ENCODE peak calls at places on chromosomes 1 and 21, in eight cellular contexts. One of them, this sample, is unnamed.

GRCh38 chr1:234111458-234112142 is 207.1 kb downstream of the SLC35F3 start:
- DNase-seq in AML-193: no peak
- DNase-seq in body of pancreas: peak
- DNase-seq in NCI-H774: peak
- DNase-seq in dermis microvascular lymphatic vessel endothelial cell: no peak
- DNase-seq in kidney epithelial cell: no peak
- DNase-seq in HTR-8/SVneo: peak
- DNase-seq in EL: peak
- DNase-seq in this sample: no peak

GRCh38 chr1:13965770-13966398 is 265.9 kb downstream of the PRDM2 start:
- DNase-seq in AML-193: peak
- DNase-seq in body of pancreas: peak
- DNase-seq in NCI-H774: peak
- DNase-seq in dermis microvascular lymphatic vessel endothelial cell: no peak
- DNase-seq in kidney epithelial cell: no peak
- DNase-seq in HTR-8/SVneo: peak
- DNase-seq in EL: peak
- DNase-seq in this sample: peak

GRCh38 chr1:106831511-106831910 is 225.0 kb upstream of the PRMT6 start:
- DNase-seq in AML-193: no peak
- DNase-seq in body of pancreas: no peak
- DNase-seq in NCI-H774: no peak
- DNase-seq in dermis microvascular lymphatic vessel endothelial cell: no peak
- DNase-seq in kidney epithelial cell: no peak
- DNase-seq in HTR-8/SVneo: no peak
- DNase-seq in EL: peak
- DNase-seq in this sample: no peak

GRCh38 chr1:94873520-94874351 is 53.2 kb downstream of the CNN3 start:
- DNase-seq in AML-193: no peak
- DNase-seq in body of pancreas: no peak
- DNase-seq in NCI-H774: peak
- DNase-seq in dermis microvascular lymphatic vessel endothelial cell: no peak
- DNase-seq in kidney epithelial cell: no peak
- DNase-seq in HTR-8/SVneo: no peak
- DNase-seq in EL: no peak
- DNase-seq in this sample: no peak

GRCh38 chr1:198794498-198794897 is 155.7 kb downstream of the PTPRC start:
- DNase-seq in AML-193: no peak
- DNase-seq in body of pancreas: no peak
- DNase-seq in NCI-H774: no peak
- DNase-seq in dermis microvascular lymphatic vessel endothelial cell: no peak
- DNase-seq in kidney epithelial cell: no peak
- DNase-seq in HTR-8/SVneo: peak
- DNase-seq in EL: peak
- DNase-seq in this sample: no peak

GRCh38 chr21:25625036-25625435 is 14.0 kb upstream of the JAM2 start:
- DNase-seq in AML-193: no peak
- DNase-seq in body of pancreas: no peak
- DNase-seq in NCI-H774: no peak
- DNase-seq in dermis microvascular lymphatic vessel endothelial cell: no peak
- DNase-seq in kidney epithelial cell: no peak
- DNase-seq in HTR-8/SVneo: no peak
- DNase-seq in EL: no peak
- DNase-seq in this sample: no peak

GRCh38 chr1:15598436-15598835 is 13.6 kb upstream of the AGMAT start:
- DNase-seq in AML-193: no peak
- DNase-seq in body of pancreas: no peak
- DNase-seq in NCI-H774: no peak
- DNase-seq in dermis microvascular lymphatic vessel endothelial cell: no peak
- DNase-seq in kidney epithelial cell: no peak
- DNase-seq in HTR-8/SVneo: no peak
- DNase-seq in EL: no peak
- DNase-seq in this sample: no peak

GRCh38 chr1:54650417-54650816 is 8.8 kb downstream of the MROH7 start:
- DNase-seq in AML-193: no peak
- DNase-seq in body of pancreas: no peak
- DNase-seq in NCI-H774: no peak
- DNase-seq in dermis microvascular lymphatic vessel endothelial cell: no peak
- DNase-seq in kidney epithelial cell: no peak
- DNase-seq in HTR-8/SVneo: no peak
- DNase-seq in EL: no peak
- DNase-seq in this sample: no peak

GRCh38 chr1:41578712-41579335 is 94.3 kb upstream of the EDN2 start:
- DNase-seq in AML-193: no peak
- DNase-seq in body of pancreas: no peak
- DNase-seq in NCI-H774: no peak
- DNase-seq in dermis microvascular lymphatic vessel endothelial cell: no peak
- DNase-seq in kidney epithelial cell: no peak
- DNase-seq in HTR-8/SVneo: peak
- DNase-seq in EL: peak
- DNase-seq in this sample: peak

GRCh38 chr1:2381741-2382620 is 9.4 kb downstream of the MORN1 start:
- DNase-seq in AML-193: peak
- DNase-seq in body of pancreas: peak
- DNase-seq in NCI-H774: no peak
- DNase-seq in dermis microvascular lymphatic vessel endothelial cell: peak
- DNase-seq in kidney epithelial cell: no peak
- DNase-seq in HTR-8/SVneo: peak
- DNase-seq in EL: peak
- DNase-seq in this sample: peak

GRCh38 chr1:36583080-36583479 is 100.4 kb upstream of the CSF3R start:
- DNase-seq in AML-193: no peak
- DNase-seq in body of pancreas: no peak
- DNase-seq in NCI-H774: no peak
- DNase-seq in dermis microvascular lymphatic vessel endothelial cell: no peak
- DNase-seq in kidney epithelial cell: no peak
- DNase-seq in HTR-8/SVneo: no peak
- DNase-seq in EL: no peak
- DNase-seq in this sample: no peak

GRCh38 chr1:211830330-211831142 is at the start of gene LPGAT1:
- DNase-seq in AML-193: peak
- DNase-seq in body of pancreas: peak
- DNase-seq in NCI-H774: peak
- DNase-seq in dermis microvascular lymphatic vessel endothelial cell: peak
- DNase-seq in kidney epithelial cell: no peak
- DNase-seq in HTR-8/SVneo: peak
- DNase-seq in EL: peak
- DNase-seq in this sample: no peak

GRCh38 chr1:61049850-61050540 is 32.4 kb upstream of the NFIA start:
- DNase-seq in AML-193: peak
- DNase-seq in body of pancreas: peak
- DNase-seq in NCI-H774: peak
- DNase-seq in dermis microvascular lymphatic vessel endothelial cell: peak
- DNase-seq in kidney epithelial cell: peak
- DNase-seq in HTR-8/SVneo: peak
- DNase-seq in EL: peak
- DNase-seq in this sample: peak

GRCh38 chr1:145887631-145888030 is 2.0 kb upstream of the ANKRD35 start:
- DNase-seq in AML-193: no peak
- DNase-seq in body of pancreas: no peak
- DNase-seq in NCI-H774: no peak
- DNase-seq in dermis microvascular lymphatic vessel endothelial cell: no peak
- DNase-seq in kidney epithelial cell: peak
- DNase-seq in HTR-8/SVneo: no peak
- DNase-seq in EL: no peak
- DNase-seq in this sample: no peak

GRCh38 chr1:89088597-89088996 is 23.6 kb upstream of the GBP1 start:
- DNase-seq in AML-193: no peak
- DNase-seq in body of pancreas: no peak
- DNase-seq in NCI-H774: no peak
- DNase-seq in dermis microvascular lymphatic vessel endothelial cell: no peak
- DNase-seq in kidney epithelial cell: no peak
- DNase-seq in HTR-8/SVneo: no peak
- DNase-seq in EL: no peak
- DNase-seq in this sample: no peak

GRCh38 chr1:119935373-119935772 is 39.1 kb upstream of the ADAM30 start:
- DNase-seq in AML-193: no peak
- DNase-seq in body of pancreas: peak
- DNase-seq in NCI-H774: no peak
- DNase-seq in dermis microvascular lymphatic vessel endothelial cell: no peak
- DNase-seq in kidney epithelial cell: no peak
- DNase-seq in HTR-8/SVneo: no peak
- DNase-seq in EL: no peak
- DNase-seq in this sample: no peak

GRCh38 chr21:18987515-18988026 is 584.0 kb upstream of the TMPRSS15 start:
- DNase-seq in AML-193: no peak
- DNase-seq in body of pancreas: no peak
- DNase-seq in NCI-H774: no peak
- DNase-seq in dermis microvascular lymphatic vessel endothelial cell: no peak
- DNase-seq in kidney epithelial cell: no peak
- DNase-seq in HTR-8/SVneo: no peak
- DNase-seq in EL: no peak
- DNase-seq in this sample: no peak

GRCh38 chr1:25905680-25906643 is at the start of gene STMN1:
- DNase-seq in AML-193: peak
- DNase-seq in body of pancreas: peak
- DNase-seq in NCI-H774: peak
- DNase-seq in dermis microvascular lymphatic vessel endothelial cell: peak
- DNase-seq in kidney epithelial cell: peak
- DNase-seq in HTR-8/SVneo: peak
- DNase-seq in EL: peak
- DNase-seq in this sample: peak

GRCh38 chr1:211900411-211900810 is 69.8 kb upstream of the LPGAT1 start:
- DNase-seq in AML-193: no peak
- DNase-seq in body of pancreas: no peak
- DNase-seq in NCI-H774: no peak
- DNase-seq in dermis microvascular lymphatic vessel endothelial cell: no peak
- DNase-seq in kidney epithelial cell: no peak
- DNase-seq in HTR-8/SVneo: no peak
- DNase-seq in EL: no peak
- DNase-seq in this sample: no peak

GRCh38 chr1:236854602-236854978 is 59.5 kb downstream of the MTR start:
- DNase-seq in AML-193: no peak
- DNase-seq in body of pancreas: no peak
- DNase-seq in NCI-H774: no peak
- DNase-seq in dermis microvascular lymphatic vessel endothelial cell: no peak
- DNase-seq in kidney epithelial cell: no peak
- DNase-seq in HTR-8/SVneo: peak
- DNase-seq in EL: peak
- DNase-seq in this sample: no peak

GRCh38 chr1:84997667-84998600 is 1.0 kb upstream of the MCOLN2 start:
- DNase-seq in AML-193: no peak
- DNase-seq in body of pancreas: no peak
- DNase-seq in NCI-H774: no peak
- DNase-seq in dermis microvascular lymphatic vessel endothelial cell: no peak
- DNase-seq in kidney epithelial cell: no peak
- DNase-seq in HTR-8/SVneo: peak
- DNase-seq in EL: peak
- DNase-seq in this sample: peak

GRCh38 chr1:208043690-208044089 is 132.8 kb upstream of the CD34 start:
- DNase-seq in AML-193: no peak
- DNase-seq in body of pancreas: peak
- DNase-seq in NCI-H774: no peak
- DNase-seq in dermis microvascular lymphatic vessel endothelial cell: no peak
- DNase-seq in kidney epithelial cell: no peak
- DNase-seq in HTR-8/SVneo: no peak
- DNase-seq in EL: no peak
- DNase-seq in this sample: no peak

GRCh38 chr21:32539378-32539777 is 45.9 kb downstream of the TCP10L start:
- DNase-seq in AML-193: no peak
- DNase-seq in body of pancreas: no peak
- DNase-seq in NCI-H774: no peak
- DNase-seq in dermis microvascular lymphatic vessel endothelial cell: no peak
- DNase-seq in kidney epithelial cell: no peak
- DNase-seq in HTR-8/SVneo: no peak
- DNase-seq in EL: no peak
- DNase-seq in this sample: no peak

GRCh38 chr1:228887956-228888355 is 152.7 kb downstream of the RHOU start:
- DNase-seq in AML-193: no peak
- DNase-seq in body of pancreas: no peak
- DNase-seq in NCI-H774: no peak
- DNase-seq in dermis microvascular lymphatic vessel endothelial cell: no peak
- DNase-seq in kidney epithelial cell: no peak
- DNase-seq in HTR-8/SVneo: no peak
- DNase-seq in EL: no peak
- DNase-seq in this sample: no peak

GRCh38 chr21:28871388-28872015 is 121.2 kb downstream of the LTN1 start:
- DNase-seq in AML-193: no peak
- DNase-seq in body of pancreas: no peak
- DNase-seq in NCI-H774: no peak
- DNase-seq in dermis microvascular lymphatic vessel endothelial cell: no peak
- DNase-seq in kidney epithelial cell: no peak
- DNase-seq in HTR-8/SVneo: no peak
- DNase-seq in EL: no peak
- DNase-seq in this sample: no peak

GRCh38 chr1:192151176-192151575 is 7.1 kb upstream of the RGS18 start:
- DNase-seq in AML-193: no peak
- DNase-seq in body of pancreas: no peak
- DNase-seq in NCI-H774: no peak
- DNase-seq in dermis microvascular lymphatic vessel endothelial cell: no peak
- DNase-seq in kidney epithelial cell: no peak
- DNase-seq in HTR-8/SVneo: no peak
- DNase-seq in EL: no peak
- DNase-seq in this sample: no peak

GRCh38 chr1:19786988-19787423 is 12.7 kb downstream of the TMCO4 start:
- DNase-seq in AML-193: no peak
- DNase-seq in body of pancreas: peak
- DNase-seq in NCI-H774: no peak
- DNase-seq in dermis microvascular lymphatic vessel endothelial cell: no peak
- DNase-seq in kidney epithelial cell: no peak
- DNase-seq in HTR-8/SVneo: no peak
- DNase-seq in EL: no peak
- DNase-seq in this sample: peak

GRCh38 chr1:225685476-225686176 is 32.7 kb upstream of the ENAH start:
- DNase-seq in AML-193: no peak
- DNase-seq in body of pancreas: no peak
- DNase-seq in NCI-H774: no peak
- DNase-seq in dermis microvascular lymphatic vessel endothelial cell: no peak
- DNase-seq in kidney epithelial cell: no peak
- DNase-seq in HTR-8/SVneo: no peak
- DNase-seq in EL: no peak
- DNase-seq in this sample: no peak

GRCh38 chr1:228872080-228872479 is 136.8 kb downstream of the RHOU start:
- DNase-seq in AML-193: no peak
- DNase-seq in body of pancreas: no peak
- DNase-seq in NCI-H774: no peak
- DNase-seq in dermis microvascular lymphatic vessel endothelial cell: no peak
- DNase-seq in kidney epithelial cell: no peak
- DNase-seq in HTR-8/SVneo: no peak
- DNase-seq in EL: no peak
- DNase-seq in this sample: no peak

GRCh38 chr1:109091196-109092193 is 931 bp downstream of the TMEM167B start:
- DNase-seq in AML-193: peak
- DNase-seq in body of pancreas: peak
- DNase-seq in NCI-H774: no peak
- DNase-seq in dermis microvascular lymphatic vessel endothelial cell: no peak
- DNase-seq in kidney epithelial cell: no peak
- DNase-seq in HTR-8/SVneo: no peak
- DNase-seq in EL: peak
- DNase-seq in this sample: no peak